ENCODE peak calls at places on chromosomes 3 and 15, in ten cellular contexts. H, K, B, I, W, X, R, A, L and G are unnamed samples.

GRCh38 chr15:63352808-63353207 is 28.8 kb downstream of the CA12 start:
- DNase-seq in H (no peak), K (no peak), B (no peak), I (no peak), W (no peak), X (no peak), R (no peak), A (no peak), L (no peak), G (no peak)

GRCh38 chr3:117356296-117356695 is 646.7 kb downstream of the TUSC7 start:
- DNase-seq in H (no peak), K (no peak), B (no peak), I (no peak), W (no peak), X (no peak), R (no peak), A (no peak), L (no peak), G (no peak)

GRCh38 chr15:68606332-68606731 is 27.5 kb downstream of the CORO2B start:
- DNase-seq in H (no peak), K (no peak), B (no peak), I (no peak), W (no peak), X (no peak), R (no peak), A (peak), L (no peak), G (no peak)

GRCh38 chr3:104273046-104273649 is 1093.6 kb upstream of the ALCAM start:
- DNase-seq in H (no peak), K (peak), B (no peak), I (no peak), W (no peak), X (no peak), R (peak), A (peak), L (no peak), G (no peak)

GRCh38 chr3:116569611-116570010 is 124.3 kb upstream of the LSAMP start:
- DNase-seq in H (no peak), K (peak), B (no peak), I (no peak), W (no peak), X (no peak), R (no peak), A (peak), L (no peak), G (no peak)

GRCh38 chr15:67175643-67176071 is 78.8 kb downstream of the AAGAB start:
- DNase-seq in H (no peak), K (no peak), B (no peak), I (no peak), W (no peak), X (no peak), R (peak), A (peak), L (peak), G (no peak)

GRCh38 chr3:29627136-29628117 is 346.6 kb downstream of the RBMS3 start:
- DNase-seq in H (no peak), K (no peak), B (no peak), I (no peak), W (no peak), X (no peak), R (peak), A (peak), L (no peak), G (no peak)

GRCh38 chr3:195260286-195260905 is 10.6 kb downstream of the XXYLT1 start:
- DNase-seq in H (peak), K (no peak), B (peak), I (no peak), W (no peak), X (peak), R (no peak), A (no peak), L (peak), G (peak)

GRCh38 chr3:126004217-126004616 is 35.2 kb downstream of the ROPN1B start:
- DNase-seq in H (no peak), K (no peak), B (no peak), I (no peak), W (no peak), X (no peak), R (no peak), A (no peak), L (no peak), G (no peak)

GRCh38 chr3:194069421-194070219 is 66.3 kb upstream of the HES1 start:
- DNase-seq in H (no peak), K (no peak), B (no peak), I (no peak), W (no peak), X (no peak), R (peak), A (peak), L (no peak), G (no peak)

GRCh38 chr3:170811928-170812591 is 57.9 kb downstream of the RPL22L1 start:
- DNase-seq in H (peak), K (peak), B (peak), I (peak), W (peak), X (peak), R (peak), A (peak), L (peak), G (peak)

GRCh38 chr15:83192742-83193141 is 14.9 kb downstream of the HDGFL3 start:
- DNase-seq in H (no peak), K (no peak), B (no peak), I (no peak), W (no peak), X (no peak), R (peak), A (no peak), L (no peak), G (no peak)

GRCh38 chr15:77507911-77508310 is 87.2 kb downstream of the HMG20A start:
- DNase-seq in H (no peak), K (peak), B (no peak), I (no peak), W (no peak), X (no peak), R (peak), A (peak), L (peak), G (no peak)

GRCh38 chr3:46168583-46168982 is 39.5 kb downstream of the CCR1 start:
- DNase-seq in H (no peak), K (peak), B (no peak), I (no peak), W (no peak), X (no peak), R (no peak), A (peak), L (no peak), G (no peak)

GRCh38 chr3:105691633-105692032 is 177.2 kb downstream of the CBLB start:
- DNase-seq in H (no peak), K (no peak), B (no peak), I (no peak), W (no peak), X (no peak), R (peak), A (no peak), L (no peak), G (no peak)

GRCh38 chr3:78988324-78988723 is 779.5 kb downstream of the ROBO1 start:
- DNase-seq in H (peak), K (peak), B (no peak), I (no peak), W (no peak), X (no peak), R (peak), A (peak), L (no peak), G (no peak)

GRCh38 chr3:8768364-8769087 is 887 bp downstream of the OXTR start:
- DNase-seq in H (no peak), K (no peak), B (no peak), I (peak), W (no peak), X (no peak), R (no peak), A (no peak), L (peak), G (peak)